ENCODE peak calls at places on chromosome 1, in five cellular contexts. X is left ventricle myocardium inferior; P is stimulated activated CD4-positive, alpha-beta T cell treated with anti-CD3 and anti-CD28 coated beads, Interleukin-1b, Interleukin-23, amount 100 ng/mL, for 4 hours; T is EL; M is DMS153. K is an unnamed sample.

GRCh38 chr1:235902638-235903542 is 36.2 kb upstream of the LYST start:
- DNase-seq in T (peak), P (no peak), X (no peak), M (no peak), K (no peak)

GRCh38 chr1:53896673-53897229 is 2.8 kb downstream of the DIO1 start:
- DNase-seq in P (no peak), M (no peak), T (peak), X (no peak), K (no peak)

GRCh38 chr1:155608888-155609225 is 1.2 kb upstream of the MSTO1 start:
- DNase-seq in M (no peak), X (no peak), T (no peak), P (no peak), K (no peak)

GRCh38 chr1:218785928-218786327 is 387.8 kb upstream of the LYPLAL1 start:
- DNase-seq in X (peak), P (no peak), M (no peak), T (no peak), K (no peak)

GRCh38 chr1:20702416-20702815 is 15.4 kb downstream of the KIF17 start:
- DNase-seq in P (no peak), M (no peak), X (no peak), T (peak), K (no peak)

GRCh38 chr1:243343970-243344749 is 88.3 kb downstream of the SDCCAG8 start:
- DNase-seq in M (peak), X (no peak), T (peak), P (no peak), K (peak)

GRCh38 chr1:225813250-225813964 is 3.5 kb downstream of the EPHX1 start:
- DNase-seq in P (no peak), M (peak), T (no peak), X (peak), K (peak)

GRCh38 chr1:94542088-94542671 is 621 bp upstream of the F3 start:
- DNase-seq in T (peak), M (no peak), P (no peak), X (peak), K (no peak)

GRCh38 chr1:186330758-186331157 is 44.3 kb downstream of the TPR start:
- DNase-seq in M (no peak), T (no peak), P (no peak), X (no peak), K (no peak)

K was measured in NCI-H774.